ENCODE peak calls at places on chromosome 3, in four cellular contexts. A, G, W and I are unnamed samples.

GRCh38 chr3:173109143-173109542 is 31.9 kb downstream of the SPATA16 start:
- DNase-seq in A (no peak), G (no peak), W (no peak), I (no peak)

GRCh38 chr3:150503402-150504099 is 42.7 kb downstream of the SERP1 start:
- DNase-seq in A (no peak), G (no peak), W (no peak), I (no peak)

GRCh38 chr3:155411500-155412223 is 118.2 kb upstream of the STRIT1 start:
- DNase-seq in A (no peak), G (peak), W (no peak), I (no peak)

GRCh38 chr3:15386352-15386751 is 41.0 kb downstream of the METTL6 start:
- DNase-seq in A (no peak), G (no peak), W (no peak), I (no peak)

GRCh38 chr3:198113219-198114053 is 153.4 kb downstream of the LMLN start:
- DNase-seq in A (no peak), G (no peak), W (no peak), I (peak)

GRCh38 chr3:61594978-61595687 is 33.8 kb downstream of the PTPRG start:
- DNase-seq in A (no peak), G (no peak), W (no peak), I (no peak)

GRCh38 chr3:154323921-154324738 is at the start of gene DHX36:
- DNase-seq in A (peak), G (peak), W (peak), I (peak)

GRCh38 chr3:116265976-116266584 is 179.2 kb downstream of the LSAMP start:
- DNase-seq in A (no peak), G (no peak), W (no peak), I (no peak)

GRCh38 chr3:114496874-114497273 is 203.0 kb downstream of the TIGIT start:
- DNase-seq in A (no peak), G (no peak), W (no peak), I (no peak)

GRCh38 chr3:106534206-106534605 is 665.4 kb upstream of the CBLB start:
- DNase-seq in A (no peak), G (peak), W (no peak), I (no peak)

GRCh38 chr3:20222274-20222673 is 36.3 kb upstream of the SGO1 start:
- DNase-seq in A (no peak), G (no peak), W (no peak), I (no peak)

GRCh38 chr3:14324224-14324944 is 78.0 kb upstream of the SLC6A6 start:
- DNase-seq in A (no peak), G (no peak), W (no peak), I (no peak)

GRCh38 chr3:133742351-133743091 is 3.7 kb upstream of the TF start:
- DNase-seq in A (no peak), G (peak), W (no peak), I (no peak)

GRCh38 chr3:7934362-7934761 is 567.3 kb upstream of the LMCD1 start:
- DNase-seq in A (no peak), G (no peak), W (no peak), I (no peak)

GRCh38 chr3:192745150-192745549 is 17.8 kb upstream of the FGF12 start:
- DNase-seq in A (no peak), G (no peak), W (no peak), I (no peak)

GRCh38 chr3:81581966-81582599 is 179.4 kb downstream of the GBE1 start:
- DNase-seq in A (no peak), G (peak), W (no peak), I (peak)

GRCh38 chr3:172223870-172224269 is 184.5 kb downstream of the FNDC3B start:
- DNase-seq in A (no peak), G (no peak), W (no peak), I (no peak)

GRCh38 chr3:50147861-50148260 is 7.3 kb upstream of the SEMA3F start:
- DNase-seq in A (no peak), G (no peak), W (no peak), I (no peak)

GRCh38 chr3:52068055-52068704 is 11.8 kb upstream of the DUSP7 start:
- DNase-seq in A (peak), G (no peak), W (peak), I (peak)

GRCh38 chr3:48990636-48991421 is 788 bp downstream of the P4HTM start:
- DNase-seq in A (no peak), G (peak), W (no peak), I (peak)

GRCh38 chr3:60160105-60160791 is 1091.0 kb downstream of the FHIT start:
- DNase-seq in A (no peak), G (no peak), W (no peak), I (no peak)

GRCh38 chr3:149625795-149626194 is 32.0 kb downstream of the WWTR1 start:
- DNase-seq in A (no peak), G (no peak), W (no peak), I (no peak)

GRCh38 chr3:24242012-24242698 is 252.5 kb downstream of the THRB start:
- DNase-seq in A (no peak), G (no peak), W (no peak), I (no peak)

GRCh38 chr3:24017305-24017704 is 72.2 kb downstream of the NR1D2 start:
- DNase-seq in A (no peak), G (no peak), W (no peak), I (no peak)

GRCh38 chr3:156643729-156644389 is 30.5 kb upstream of the TIPARP start:
- DNase-seq in A (no peak), G (peak), W (no peak), I (peak)

GRCh38 chr3:178277605-178278004 is 258.6 kb upstream of the KCNMB2 start:
- DNase-seq in A (no peak), G (no peak), W (no peak), I (no peak)

GRCh38 chr3:10647376-10647775 is 142.0 kb upstream of the ATP2B2 start:
- DNase-seq in A (peak), G (no peak), W (no peak), I (no peak)

GRCh38 chr3:16423298-16423697 is 90.2 kb downstream of the RFTN1 start:
- DNase-seq in A (no peak), G (no peak), W (no peak), I (no peak)

GRCh38 chr3:130834476-130834875 is 59.4 kb upstream of the ATP2C1 start:
- DNase-seq in A (no peak), G (no peak), W (no peak), I (no peak)

GRCh38 chr3:77254967-77255831 is 215.3 kb downstream of the ROBO2 start:
- DNase-seq in A (no peak), G (peak), W (no peak), I (peak)

GRCh38 chr3:122100591-122101491 is 45.7 kb downstream of the CD86 start:
- DNase-seq in A (no peak), G (peak), W (no peak), I (no peak)

GRCh38 chr3:125213946-125214542 is 1.5 kb upstream of the SLC12A8 start:
- DNase-seq in A (no peak), G (no peak), W (peak), I (no peak)

GRCh38 chr3:27278391-27279055 is 90.7 kb downstream of the NEK10 start:
- DNase-seq in A (no peak), G (no peak), W (no peak), I (no peak)

GRCh38 chr3:186164696-186165095 is 55.8 kb upstream of the ETV5 start:
- DNase-seq in A (no peak), G (no peak), W (no peak), I (no peak)

GRCh38 chr3:119796368-119796767 is 14.5 kb downstream of the NR1I2 start:
- DNase-seq in A (peak), G (no peak), W (no peak), I (no peak)

GRCh38 chr3:119794971-119795612 is 13.2 kb downstream of the NR1I2 start:
- DNase-seq in A (peak), G (no peak), W (no peak), I (peak)

GRCh38 chr3:119795849-119796248 is 13.9 kb downstream of the NR1I2 start:
- DNase-seq in A (peak), G (no peak), W (no peak), I (no peak)

GRCh38 chr3:119794401-119794800 is 12.5 kb downstream of the NR1I2 start:
- DNase-seq in A (peak), G (no peak), W (no peak), I (no peak)

GRCh38 chr3:119796785-119797184 is 14.9 kb downstream of the NR1I2 start:
- DNase-seq in A (no peak), G (no peak), W (no peak), I (no peak)
- TF ChIP-seq CTCF in A (no peak), G (no peak), W (no peak), I (no peak)

GRCh38 chr3:31546725-31547124 is 14.0 kb downstream of the STT3B start:
- DNase-seq in A (no peak), G (no peak), W (no peak), I (no peak)

GRCh38 chr3:31546152-31546551 is 13.4 kb downstream of the STT3B start:
- DNase-seq in A (no peak), G (no peak), W (no peak), I (no peak)

GRCh38 chr3:31552103-31552502 is 19.4 kb downstream of the STT3B start:
- DNase-seq in A (no peak), G (no peak), W (no peak), I (no peak)

GRCh38 chr3:31553258-31553657 is 20.5 kb downstream of the STT3B start:
- DNase-seq in A (no peak), G (no peak), W (no peak), I (no peak)

DNA sequence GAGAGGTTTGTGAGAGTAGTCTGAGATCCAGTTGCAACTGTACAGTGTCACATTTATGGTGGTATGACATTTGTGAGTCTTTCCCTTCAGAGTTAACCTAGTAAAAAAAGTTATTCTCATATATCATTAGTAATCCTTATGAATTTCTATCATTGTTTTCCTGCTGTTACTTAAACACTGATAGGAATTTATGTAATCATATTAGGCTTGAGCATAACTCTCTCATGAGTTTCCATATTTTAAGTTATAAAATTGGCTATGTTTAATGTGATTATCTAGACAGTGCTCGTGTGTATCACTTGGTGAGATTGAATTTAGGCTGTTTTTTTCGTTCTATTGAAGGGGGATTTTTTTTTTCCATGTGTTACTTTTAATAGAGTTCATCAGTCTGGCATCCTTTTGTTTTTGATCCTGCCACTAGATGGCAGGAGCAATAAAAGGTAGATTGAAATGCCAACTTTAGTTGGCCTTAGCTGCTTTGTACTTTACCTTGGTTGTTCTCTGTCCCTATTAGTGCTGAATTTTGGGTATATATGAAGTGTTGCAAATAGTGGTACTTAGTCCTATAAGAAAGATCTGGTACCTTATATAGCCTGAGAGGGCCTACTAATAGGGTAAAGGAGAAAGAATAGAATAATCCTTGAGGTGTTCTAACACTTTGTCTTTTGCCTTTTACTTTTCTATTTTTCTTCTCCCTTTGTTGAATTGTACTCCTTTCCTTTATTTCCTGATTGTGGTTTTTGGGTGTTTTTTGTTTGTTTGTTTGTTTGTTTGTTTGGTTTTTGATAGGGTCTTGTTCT is 17.9 kb downstream of the STT3B start:
- DNase-seq in A (no peak), G (no peak), W (no peak), I (no peak)
- TF ChIP-seq CTCF in A (peak), G (peak), W (peak), I (peak)

GRCh38 chr3:143955113-143955512 is 16.5 kb upstream of the DIPK2A start:
- DNase-seq in A (no peak), G (no peak), W (no peak), I (no peak)

GRCh38 chr3:143951351-143951971 is 20.2 kb upstream of the DIPK2A start:
- DNase-seq in A (no peak), G (peak), W (no peak), I (peak)

GRCh38 chr3:143950810-143951209 is 20.8 kb upstream of the DIPK2A start:
- DNase-seq in A (no peak), G (no peak), W (no peak), I (no peak)

GRCh38 chr3:143956858-143957257 is 14.8 kb upstream of the DIPK2A start:
- DNase-seq in A (no peak), G (no peak), W (no peak), I (no peak)

DNA sequence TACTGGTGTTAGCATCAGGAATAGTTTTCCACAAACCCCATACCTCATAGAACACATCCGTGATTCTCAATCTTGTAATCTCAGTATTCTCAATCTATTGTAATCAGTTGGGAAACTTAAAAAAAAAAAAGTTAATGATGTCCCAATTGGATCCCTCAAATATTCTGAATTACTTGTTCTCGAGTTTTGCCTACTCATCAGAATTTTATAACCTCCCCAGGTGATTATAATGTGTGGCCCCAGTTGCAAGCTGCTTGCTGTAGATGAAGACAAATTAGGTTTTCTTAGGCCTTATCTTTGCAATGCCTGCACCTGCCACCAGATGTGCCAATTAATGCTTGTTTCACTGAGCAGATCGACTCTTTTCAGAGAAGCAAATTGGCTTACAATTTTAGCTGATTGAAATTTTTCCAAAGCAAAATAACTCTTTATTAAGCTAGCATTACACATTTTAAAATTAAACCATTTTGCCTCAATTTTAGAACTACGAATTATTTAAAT is 19.0 kb upstream of the DIPK2A start:
- DNase-seq in A (no peak), G (peak), W (no peak), I (no peak)
- TF ChIP-seq CTCF in A (no peak), G (no peak), W (no peak), I (no peak)

DNA sequence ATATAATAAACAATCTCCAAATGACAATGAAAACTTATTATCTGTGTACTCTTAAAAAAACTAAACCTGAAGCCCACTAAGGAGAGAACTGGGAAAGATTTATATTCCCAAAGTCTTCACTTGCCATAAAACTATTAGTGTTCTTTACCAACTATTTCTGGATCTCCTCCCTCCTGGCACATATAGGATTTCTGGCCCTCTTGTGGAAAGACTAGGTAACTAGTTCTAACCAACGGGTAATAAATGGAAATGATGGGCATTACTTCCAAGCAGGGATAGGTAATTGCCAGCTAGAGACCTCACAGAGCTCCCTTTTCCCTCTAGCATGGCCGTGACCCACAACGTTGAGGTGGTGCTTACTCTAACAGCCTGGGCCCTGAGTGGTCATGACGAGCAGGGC is 110.1 kb downstream of the DNAH12 start:
- DNase-seq in A (no peak), G (peak), W (no peak), I (peak)
- TF ChIP-seq CTCF in A (peak), G (peak), W (peak), I (peak)

DNA sequence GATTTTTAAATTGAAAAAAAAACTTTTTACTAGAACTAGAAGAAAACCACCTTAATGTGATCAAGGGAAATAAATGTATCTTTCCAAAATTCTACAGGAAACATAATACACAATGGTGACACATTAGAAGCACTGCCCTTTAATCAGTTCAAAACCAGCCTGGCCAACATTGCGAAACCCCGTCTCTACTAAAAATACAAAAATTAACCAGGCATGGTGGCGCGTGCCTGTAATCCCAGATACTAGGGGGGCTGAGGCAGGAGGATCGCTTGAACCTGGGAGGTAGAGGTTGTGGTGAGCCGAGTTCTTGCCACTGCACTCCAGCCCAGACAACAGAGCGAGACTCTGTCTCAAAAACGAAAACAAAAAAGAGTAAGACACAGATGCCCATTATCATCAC is 134.5 kb downstream of the TBC1D5 start:
- DNase-seq in A (no peak), G (no peak), W (no peak), I (no peak)
- TF ChIP-seq CTCF in A (no peak), G (no peak), W (no peak), I (no peak)

DNA sequence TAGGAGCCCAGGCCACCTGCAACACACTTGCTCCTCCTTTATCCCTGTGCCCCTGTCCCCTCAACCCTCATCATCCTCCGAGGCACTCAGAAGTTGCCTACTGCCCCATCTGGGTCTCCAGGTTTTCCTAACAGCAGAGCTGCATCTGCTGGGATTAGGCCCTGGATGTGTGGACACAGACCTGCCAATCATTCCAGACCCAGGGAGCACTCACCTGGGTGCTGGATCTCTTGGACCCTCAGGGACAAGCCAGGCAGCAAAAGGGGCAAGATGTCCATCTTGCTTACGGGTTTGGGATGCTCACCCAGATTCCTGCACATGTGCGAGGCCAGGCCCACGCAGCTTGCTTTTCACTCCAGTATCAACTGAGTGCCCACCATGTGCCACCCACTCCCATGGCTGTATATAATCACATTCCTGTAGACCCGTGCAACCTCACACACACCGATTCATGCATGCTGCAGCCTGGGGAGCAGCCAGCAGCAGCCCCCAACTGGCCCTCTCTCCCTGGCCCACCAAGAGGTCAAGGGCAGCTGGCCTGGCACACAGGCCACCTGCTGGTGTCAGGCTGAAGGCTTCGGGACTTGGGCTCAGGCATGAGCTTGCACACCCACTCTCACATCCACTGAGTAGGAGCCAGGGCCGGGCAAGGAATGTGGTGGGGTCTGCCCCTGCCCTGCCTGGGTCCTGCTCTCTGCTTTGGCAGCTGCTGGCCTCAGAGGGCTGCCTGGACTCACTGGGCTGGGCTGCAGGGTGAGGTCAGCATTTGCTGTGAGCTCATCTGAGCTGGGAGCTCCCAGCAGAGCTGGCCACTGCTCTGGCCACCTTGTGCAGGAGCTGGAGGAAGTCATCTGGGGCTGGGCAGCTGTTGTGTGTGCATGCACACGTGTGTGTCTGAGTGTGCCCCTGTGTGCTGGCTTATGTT is 14.9 kb downstream of the PRKCD start:
- DNase-seq in A (no peak), G (no peak), W (no peak), I (no peak)
- TF ChIP-seq CTCF in A (no peak), G (no peak), W (no peak), I (no peak)

GRCh38 chr3:107543666-107544065 is 20.9 kb downstream of the BBX start:
- DNase-seq in A (no peak), G (peak), W (no peak), I (no peak)
- TF ChIP-seq CTCF in A (peak), G (no peak), W (peak), I (no peak)

GRCh38 chr3:142975316-142975995 is 12.0 kb upstream of the PAQR9 start:
- DNase-seq in A (no peak), G (no peak), W (no peak), I (no peak)
- TF ChIP-seq CTCF in A (no peak), G (peak), W (no peak), I (no peak)

DNA sequence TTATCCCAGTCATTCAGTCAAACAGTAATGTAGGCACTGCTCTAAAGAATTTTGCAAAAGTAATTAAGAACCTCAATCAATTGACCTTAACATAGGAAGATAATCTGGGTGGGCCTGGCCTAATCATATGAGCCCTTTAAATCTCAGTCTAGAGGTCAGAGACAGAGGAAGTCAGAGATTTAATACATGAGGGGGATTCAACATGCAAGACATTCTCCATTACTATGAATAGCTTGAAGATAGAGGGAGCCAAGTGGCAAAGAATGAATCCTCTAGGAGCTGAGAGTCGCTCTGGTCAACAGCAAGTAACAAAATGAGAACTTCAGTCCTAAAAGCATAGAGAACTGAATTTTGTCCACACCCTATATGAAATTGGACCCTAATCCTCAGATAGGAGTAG is 39.0 kb upstream of the MBNL1 start:
- DNase-seq in A (no peak), G (no peak), W (no peak), I (no peak)
- TF ChIP-seq CTCF in A (no peak), G (no peak), W (no peak), I (no peak)